ENCODE peak calls at places on chromosomes 2 and 18, in six cellular contexts. T is hypothalamus; E is activated naive CD4-positive, alpha-beta T cell treated with anti-CD3 and anti-CD28 coated beads for 36 hours; X is NCI-H82; M is HAP-1; R is NAMALWA. A is an unnamed sample.
A peak's percentile ranks its signal among the peaks of the same experiment; 100 is the strongest.

GRCh38 chr2:173496746-173497145 is 142.1 kb downstream of the CDCA7 start:
- DNase-seq in T (no peak), E (no peak), X (no peak), M (no peak), R (no peak), A (no peak)

GRCh38 chr18:46706968-46707367 is 49.9 kb downstream of the ST8SIA5 start:
- DNase-seq in T (no peak), E (no peak), X (no peak), M (no peak), R (no peak), A (no peak)

GRCh38 chr2:108607706-108608301 is 73.5 kb downstream of the LIMS1 start:
- DNase-seq in T (no peak), E (peak; percentile 68), X (peak; percentile 49), M (peak; percentile 36), R (peak; percentile 74), A (no peak)

GRCh38 chr2:219562049-219563020 is 9.0 kb downstream of the OBSL1 start:
- DNase-seq in T (no peak), E (no peak), X (no peak), M (no peak), R (no peak), A (no peak)

GRCh38 chr2:240369725-240370585 is 65.5 kb upstream of the GPC1 start:
- DNase-seq in T (no peak), E (no peak), X (no peak), M (no peak), R (no peak), A (no peak)

GRCh38 chr2:226791056-226791486 is 8.5 kb downstream of the IRS1 start:
- DNase-seq in T (no peak), E (peak; percentile 74), X (peak; percentile 60), M (no peak), R (peak; percentile 82), A (peak; percentile 67)

GRCh38 chr2:85773692-85774091 is 19.9 kb downstream of the ATOH8 start:
- DNase-seq in T (no peak), E (no peak), X (peak; percentile 25), M (no peak), R (no peak), A (no peak)

GRCh38 chr2:100603945-100604633 is 41.3 kb downstream of the PDCL3 start:
- DNase-seq in T (no peak), E (no peak), X (no peak), M (peak; percentile 59), R (no peak), A (no peak)

GRCh38 chr2:1968988-1969700 is 224.8 kb upstream of the PXDN start:
- DNase-seq in T (no peak), E (no peak), X (no peak), M (no peak), R (no peak), A (no peak)

GRCh38 chr2:169714699-169715098 is 18.9 kb upstream of the KLHL23 start:
- DNase-seq in T (no peak), E (no peak), X (no peak), M (no peak), R (no peak), A (no peak)

GRCh38 chr2:232894746-232895145 is 24.7 kb downstream of the SNORC start:
- DNase-seq in T (no peak), E (no peak), X (no peak), M (no peak), R (no peak), A (no peak)

GRCh38 chr2:197986977-197987376 is 182.6 kb downstream of the PLCL1 start:
- DNase-seq in T (no peak), E (no peak), X (no peak), M (no peak), R (no peak), A (no peak)

GRCh38 chr2:199874209-199874608 is 23.2 kb upstream of the FTCDNL1 start:
- DNase-seq in T (no peak), E (no peak), X (no peak), M (no peak), R (no peak), A (no peak)

GRCh38 chr18:58254873-58255511 is 211.0 kb downstream of the NEDD4L start:
- DNase-seq in T (no peak), E (no peak), X (no peak), M (no peak), R (no peak), A (no peak)

GRCh38 chr18:58263055-58263732 is 219.2 kb downstream of the NEDD4L start:
- DNase-seq in T (no peak), E (no peak), X (no peak), M (peak; percentile 28), R (no peak), A (peak; percentile 38)

GRCh38 chr2:11040992-11041391 is 114.3 kb upstream of the SLC66A3 start:
- DNase-seq in T (no peak), E (no peak), X (no peak), M (no peak), R (no peak), A (no peak)

GRCh38 chr2:167646557-167646956 is 600.8 kb downstream of the STK39 start:
- DNase-seq in T (no peak), E (no peak), X (no peak), M (no peak), R (no peak), A (no peak)

GRCh38 chr2:1766851-1767771 is 22.8 kb upstream of the PXDN start:
- DNase-seq in T (no peak), E (no peak), X (no peak), M (no peak), R (no peak), A (no peak)

GRCh38 chr2:53093355-53093754 is 674.2 kb upstream of the CHAC2 start:
- DNase-seq in T (no peak), E (no peak), X (no peak), M (no peak), R (no peak), A (no peak)

GRCh38 chr2:129709956-129710598 is 269.4 kb upstream of the RAB6C start:
- DNase-seq in T (no peak), E (no peak), X (no peak), M (no peak), R (no peak), A (no peak)

GRCh38 chr2:198483046-198483445 is 678.7 kb downstream of the PLCL1 start:
- DNase-seq in T (no peak), E (no peak), X (no peak), M (no peak), R (no peak), A (no peak)

GRCh38 chr2:64327510-64328414 is 126.2 kb upstream of the LGALSL start:
- DNase-seq in T (peak; percentile 26), E (peak; percentile 72), X (peak; percentile 67), M (no peak), R (peak; percentile 49), A (peak; percentile 36)

GRCh38 chr2:74892609-74893008 is 58.7 kb downstream of the HK2 start:
- DNase-seq in T (no peak), E (no peak), X (no peak), M (no peak), R (no peak), A (no peak)

GRCh38 chr2:234579231-234579962 is 82.5 kb upstream of the ARL4C start:
- DNase-seq in T (no peak), E (no peak), X (no peak), M (no peak), R (no peak), A (no peak)

GRCh38 chr18:61551586-61551985 is 218.4 kb downstream of the CDH20 start:
- DNase-seq in T (no peak), E (peak; percentile 32), X (peak; percentile 88), M (peak; percentile 75), R (peak; percentile 65), A (peak; percentile 76)

GRCh38 chr2:124693156-124693555 is 668.1 kb downstream of the CNTNAP5 start:
- DNase-seq in T (no peak), E (no peak), X (no peak), M (no peak), R (no peak), A (no peak)

GRCh38 chr18:323253-323622 is 55.4 kb upstream of the THOC1 start:
- DNase-seq in T (no peak), E (peak; percentile 6), X (no peak), M (no peak), R (no peak), A (no peak)

GRCh38 chr2:69995511-69995910 is 34.1 kb upstream of the ASPRV1 start:
- DNase-seq in T (no peak), E (no peak), X (no peak), M (no peak), R (no peak), A (no peak)

GRCh38 chr18:12744103-12744502 is 41.3 kb downstream of the PSMG2 start:
- DNase-seq in T (no peak), E (no peak), X (peak; percentile 61), M (peak; percentile 69), R (peak; percentile 78), A (peak; percentile 62)

GRCh38 chr2:191155608-191156071 is 4.8 kb upstream of the STAT4 start:
- DNase-seq in T (no peak), E (no peak), X (peak; percentile 92), M (peak; percentile 62), R (peak; percentile 39), A (peak; percentile 52)

GRCh38 chr18:3058328-3059191 is 45.6 kb upstream of the LPIN2 start:
- DNase-seq in T (no peak), E (no peak), X (no peak), M (no peak), R (no peak), A (no peak)

GRCh38 chr2:10257036-10257435 is 45.7 kb upstream of the HPCAL1 start:
- DNase-seq in T (no peak), E (no peak), X (no peak), M (no peak), R (no peak), A (no peak)

GRCh38 chr2:79611448-79612016 is 98.7 kb downstream of the CTNNA2 start:
- DNase-seq in T (no peak), E (no peak), X (no peak), M (no peak), R (no peak), A (no peak)